ENCODE peak calls at places on chromosomes 16 and 17, in six cellular contexts. Z is HCT116; T is heart right ventricle; M is cardiac muscle cell; E is CD4-positive, alpha-beta T cell; V is fibroblast of lung. P is an unnamed sample.
A peak's percentile ranks its signal among the peaks of the same experiment; 100 is the strongest.

GRCh38 chr16:2465653-2466415 is 5.3 kb upstream of the NTN3 start:
- DNase-seq in M (no peak), T (no peak), V (no peak), E (no peak), Z (no peak), P (no peak)

GRCh38 chr16:7614022-7614795 is 281.6 kb downstream of the RBFOX1 start:
- DNase-seq in Z (no peak), V (no peak), M (no peak), T (no peak), E (no peak), P (no peak)

GRCh38 chr17:18257747-18258355 is 687 bp downstream of the FLII start:
- DNase-seq in E (peak; percentile 31), Z (no peak), V (peak; percentile 65), M (peak; percentile 56), T (peak; percentile 75), P (peak; percentile 72)

GRCh38 chr16:52912565-52913173 is 140.0 kb downstream of the CHD9NB start:
- DNase-seq in T (peak; percentile 33), V (peak; percentile 41), Z (peak; percentile 55), E (no peak), M (peak; percentile 65), P (peak; percentile 72)

GRCh38 chr16:11957591-11958395 is 7.2 kb upstream of the TNFRSF17 start:
- DNase-seq in E (no peak), T (no peak), Z (no peak), V (no peak), M (no peak), P (no peak)

GRCh38 chr16:50238868-50239301 is 27.5 kb upstream of the ADCY7 start:
- DNase-seq in Z (no peak), T (no peak), M (no peak), E (no peak), V (no peak), P (no peak)

GRCh38 chr17:2815781-2816185 is 19.5 kb downstream of the RAP1GAP2 start:
- DNase-seq in M (no peak), V (no peak), T (no peak), E (no peak), Z (no peak), P (no peak)

GRCh38 chr17:44024853-44025252 is 10.1 kb upstream of the TMEM101 start:
- DNase-seq in E (no peak), M (no peak), V (no peak), Z (no peak), T (no peak), P (no peak)

GRCh38 chr17:13024526-13025263 is 6.9 kb upstream of the ELAC2 start:
- DNase-seq in Z (no peak), V (peak; percentile 30), M (peak; percentile 67), E (peak; percentile 44), T (peak; percentile 62), P (peak; percentile 72)

GRCh38 chr17:80364091-80364691 is 50.8 kb upstream of the ENDOV start:
- DNase-seq in V (no peak), Z (peak; percentile 8), T (no peak), M (peak; percentile 11), E (no peak), P (no peak)

GRCh38 chr17:12134587-12134986 is 113.9 kb downstream of the MAP2K4 start:
- DNase-seq in T (no peak), M (no peak), E (no peak), V (no peak), Z (no peak), P (no peak)

GRCh38 chr16:59385953-59386352 is 651.8 kb upstream of the GOT2 start:
- DNase-seq in M (peak; percentile 31), Z (no peak), T (no peak), V (peak; percentile 98), E (no peak), P (no peak)

GRCh38 chr16:72901012-72901411 is 146.9 kb downstream of the ZFHX3 start:
- DNase-seq in T (no peak), E (no peak), Z (no peak), V (no peak), M (no peak), P (no peak)

GRCh38 chr17:41773731-41774193 is 12.7 kb downstream of the JUP start:
- DNase-seq in T (no peak), M (no peak), Z (no peak), V (no peak), E (no peak), P (no peak)

GRCh38 chr16:53084141-53084541 is 29.4 kb downstream of the CHD9 start:
- DNase-seq in Z (no peak), V (no peak), T (no peak), E (no peak), M (no peak), P (no peak)

GRCh38 chr17:888998-889401 is 90.6 kb downstream of the NXN start:
- DNase-seq in V (peak; percentile 39), E (no peak), T (no peak), Z (no peak), M (no peak), P (no peak)

GRCh38 chr17:66354981-66355380 is 52.6 kb downstream of the PRKCA start:
- DNase-seq in V (peak; percentile 64), M (peak; percentile 62), E (no peak), T (no peak), Z (no peak), P (no peak)

GRCh38 chr16:29710227-29711219 is 31.5 kb downstream of the QPRT start:
- DNase-seq in E (peak; percentile 11), Z (peak; percentile 56), M (peak; percentile 82), V (peak; percentile 78), T (no peak), P (no peak)

GRCh38 chr17:61235001-61235820 is 164.4 kb upstream of the TBX2 start:
- DNase-seq in E (no peak), M (no peak), T (no peak), V (peak; percentile 18), Z (no peak), P (no peak)

GRCh38 chr17:42422412-42422957 is 571 bp downstream of the CAVIN1 start:
- DNase-seq in M (peak; percentile 35), E (no peak), V (peak; percentile 46), T (peak; percentile 54), Z (no peak), P (peak; percentile 46)

GRCh38 chr17:48310748-48311213 is 119.2 kb downstream of the SKAP1 start:
- DNase-seq in T (no peak), E (no peak), V (no peak), M (no peak), Z (no peak), P (no peak)

GRCh38 chr17:46777943-46778915 is 40.3 kb downstream of the WNT3 start:
- DNase-seq in Z (no peak), T (no peak), E (no peak), M (no peak), V (no peak), P (no peak)

GRCh38 chr17:46035112-46035818 is 36.2 kb downstream of the STH start:
- DNase-seq in V (no peak), E (no peak), M (no peak), Z (no peak), T (no peak), P (peak; percentile 54)

GRCh38 chr17:72385482-72385881 is 264.7 kb downstream of the SOX9 start:
- DNase-seq in M (no peak), Z (no peak), V (no peak), E (no peak), T (no peak), P (no peak)

GRCh38 chr17:51524524-51524923 is 264.2 kb downstream of the UTP18 start:
- DNase-seq in Z (no peak), M (no peak), T (no peak), E (no peak), V (no peak), P (no peak)

GRCh38 chr17:65078441-65079160 is 22.1 kb upstream of the GNA13 start:
- DNase-seq in V (peak; percentile 77), Z (no peak), M (peak; percentile 65), E (no peak), T (no peak), P (no peak)

DNA sequence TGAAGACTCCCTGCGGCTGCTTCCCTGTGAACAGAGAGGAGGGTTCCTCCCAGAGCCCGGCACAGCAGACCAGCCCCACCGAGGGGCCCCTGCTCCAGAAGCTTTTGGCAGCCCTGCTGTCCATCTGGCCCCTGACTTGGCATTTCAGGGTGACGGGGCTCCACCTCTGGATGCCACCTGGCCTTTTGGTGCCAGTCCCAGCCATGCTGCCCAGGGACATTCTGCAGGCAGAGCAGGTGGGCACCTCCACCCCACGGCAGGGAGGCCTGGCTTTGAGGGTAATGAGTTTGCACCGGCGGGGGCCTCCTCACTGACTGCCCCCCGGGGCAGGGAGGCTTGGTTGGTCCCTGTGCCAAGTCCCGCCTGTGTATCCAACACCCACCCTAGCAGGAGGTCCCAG is 20.3 kb upstream of the ZFPM1 start:
- DNase-seq in T (no peak), V (no peak), M (no peak), E (no peak), Z (no peak), P (no peak)
- H3K27me3 ChIP-seq in T (peaks cover 31% of the 10 kb centered on the region), V (no peaks in the 10 kb centered on the region), M (peaks cover 16% of the 10 kb centered on the region), E (no peaks in the 10 kb centered on the region), Z (no peaks in the 10 kb centered on the region), P (no peaks in the 10 kb centered on the region)

DNA sequence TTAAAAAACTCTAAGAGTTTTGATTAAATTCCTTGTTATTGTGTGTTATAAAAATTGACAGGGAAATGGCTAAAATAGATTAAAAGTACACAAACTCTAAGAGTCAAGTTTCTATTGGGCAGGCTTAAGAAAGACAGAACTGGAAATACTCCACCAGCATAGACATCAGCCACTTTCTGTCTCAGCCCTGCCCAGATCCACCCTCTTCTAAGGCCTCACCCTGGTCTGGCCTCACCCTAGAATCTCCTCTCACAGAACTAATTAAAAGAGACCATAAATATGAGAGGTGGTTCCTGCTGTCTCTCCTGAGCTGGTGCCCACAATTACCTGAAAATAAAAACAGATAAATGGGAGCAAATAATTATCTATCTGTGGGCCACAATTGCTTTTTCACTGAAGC is 1951.0 kb downstream of the TP53TG3F start:
- DNase-seq in V (no peak), E (no peak), Z (no peak), M (no peak), T (no peak), P (no peak)
- H3K9me3 ChIP-seq in V (no peaks in the 10 kb centered on the region), E (peaks cover 6% of the 10 kb centered on the region), Z (peaks cover 26% of the 10 kb centered on the region), M (peaks cover 2% of the 10 kb centered on the region), T (no peaks in the 10 kb centered on the region), P (no peaks in the 10 kb centered on the region)

DNA sequence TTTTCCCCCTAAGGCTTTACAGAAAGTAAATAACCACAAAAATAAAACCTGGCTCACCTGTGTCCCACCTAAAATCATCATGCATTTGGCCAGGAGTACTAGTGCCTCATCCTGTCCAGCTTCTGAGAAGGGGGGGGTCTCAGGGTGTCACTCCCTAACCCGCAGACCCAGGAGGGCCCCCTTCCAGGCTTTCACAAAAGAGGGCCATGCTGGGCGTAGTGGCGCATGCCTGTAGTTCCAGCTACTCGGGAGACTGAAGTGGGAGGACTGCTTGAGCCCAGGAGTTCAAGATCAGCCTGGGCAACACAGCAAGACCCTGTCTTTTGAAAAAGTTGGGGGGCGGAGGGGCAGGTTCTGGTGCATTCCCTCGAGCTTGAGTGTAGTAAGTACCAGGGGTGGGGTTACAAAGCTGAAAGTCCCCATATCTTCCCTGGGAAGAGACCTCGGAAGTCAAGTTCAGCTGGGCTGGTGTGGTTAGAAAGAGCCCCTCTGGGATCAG is 259.3 kb downstream of the PARN start:
- DNase-seq in T (no peak), Z (no peak), E (no peak), M (no peak), V (no peak), P (no peak)
- H3K27me3 ChIP-seq in T (no peaks in the 10 kb centered on the region), Z (no peaks in the 10 kb centered on the region), E (no peaks in the 10 kb centered on the region), M (no peaks in the 10 kb centered on the region), V (no peaks in the 10 kb centered on the region), P (no peaks in the 10 kb centered on the region)

DNA sequence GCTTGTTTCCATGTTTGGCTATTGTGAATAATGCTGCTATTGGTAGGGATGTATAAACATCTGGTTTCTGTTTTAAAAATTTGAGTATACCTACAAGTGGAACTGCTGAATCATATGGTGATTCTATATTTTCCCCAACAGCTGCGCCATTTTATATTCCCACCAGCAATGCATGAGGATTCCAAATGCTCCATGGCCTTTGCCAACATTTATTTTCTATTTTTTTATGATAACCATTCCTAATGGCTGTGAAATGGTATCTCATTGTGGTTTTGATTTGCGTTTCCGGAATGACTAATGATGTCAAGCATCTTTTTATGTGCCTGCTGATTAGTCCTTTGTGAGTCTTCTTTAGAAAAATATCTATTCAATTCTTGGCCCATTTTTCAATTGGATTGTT is 11.5 kb downstream of the RCVRN start:
- DNase-seq in T (no peak), V (peak; percentile 71), E (no peak), Z (no peak), M (peak; percentile 82), P (no peak)
- H3K9me3 ChIP-seq in T (peaks cover 7% of the 10 kb centered on the region), V (no peaks in the 10 kb centered on the region), E (no peaks in the 10 kb centered on the region), Z (no peaks in the 10 kb centered on the region), M (no peaks in the 10 kb centered on the region), P (no peaks in the 10 kb centered on the region)